ENCODE peak calls at places on chromosome 19, in four cellular contexts. One of them, this sample, is unnamed.

GRCh38 chr19:52142001-52142595 is 2.4 kb upstream of the ZNF616 start:
- DNase-seq in GM12878: no peak
- DNase-seq in K562: no peak
- DNase-seq in SK-N-SH: no peak
- DNase-seq in this sample: no peak

GRCh38 chr19:28155265-28155664 is 1057.7 kb downstream of the UQCRFS1 start:
- DNase-seq in GM12878: no peak
- DNase-seq in SK-N-SH: no peak
- DNase-seq in K562: no peak
- DNase-seq in this sample: no peak

GRCh38 chr19:2426661-2427322 is 594 bp downstream of the TIMM13 start:
- DNase-seq in SK-N-SH: peak; percentile 94
- DNase-seq in GM12878: no peak
- DNase-seq in K562: peak; percentile 88
- DNase-seq in this sample: peak; percentile 64

GRCh38 chr19:35509018-35509652 is 4.3 kb downstream of the DMKN start:
- DNase-seq in K562: no peak
- DNase-seq in SK-N-SH: no peak
- DNase-seq in GM12878: peak; percentile 40
- DNase-seq in this sample: peak; percentile 42

GRCh38 chr19:36081894-36082293 is 27.2 kb downstream of the WDR62 start:
- DNase-seq in GM12878: no peak
- DNase-seq in K562: no peak
- DNase-seq in SK-N-SH: no peak
- DNase-seq in this sample: no peak

GRCh38 chr19:4580961-4581380 is 21.5 kb upstream of the SEMA6B start:
- DNase-seq in SK-N-SH: no peak
- DNase-seq in GM12878: no peak
- DNase-seq in K562: no peak
- DNase-seq in this sample: no peak

GRCh38 chr19:42023121-42023942 is 29.3 kb upstream of the ATP1A3 start:
- DNase-seq in SK-N-SH: peak; percentile 63
- DNase-seq in GM12878: no peak
- DNase-seq in K562: peak; percentile 60
- DNase-seq in this sample: peak; percentile 15

GRCh38 chr19:3365447-3366103 is 808 bp upstream of the NFIC start:
- DNase-seq in GM12878: no peak
- DNase-seq in K562: no peak
- DNase-seq in SK-N-SH: peak; percentile 82
- DNase-seq in this sample: no peak

GRCh38 chr19:10604460-10604980 is 17.4 kb upstream of the AP1M2 start:
- DNase-seq in GM12878: peak; percentile 52
- DNase-seq in K562: no peak
- DNase-seq in SK-N-SH: peak; percentile 20
- DNase-seq in this sample: no peak

GRCh38 chr19:2047449-2048103 is 3.5 kb downstream of the MKNK2 start:
- DNase-seq in GM12878: no peak
- DNase-seq in K562: peak; percentile 12
- DNase-seq in SK-N-SH: no peak
- DNase-seq in this sample: no peak

GRCh38 chr19:41848666-41849065 is 3.8 kb downstream of the DMRTC2 start:
- DNase-seq in GM12878: no peak
- DNase-seq in SK-N-SH: no peak
- DNase-seq in K562: peak; percentile 3
- DNase-seq in this sample: no peak

GRCh38 chr19:55369651-55370304 is 485 bp downstream of the IL11 start:
- DNase-seq in SK-N-SH: peak; percentile 96
- DNase-seq in GM12878: no peak
- DNase-seq in K562: peak; percentile 93
- DNase-seq in this sample: no peak

GRCh38 chr19:29263305-29264080 is 50.5 kb upstream of the UQCRFS1 start:
- DNase-seq in SK-N-SH: peak; percentile 65
- DNase-seq in GM12878: no peak
- DNase-seq in K562: peak; percentile 58
- DNase-seq in this sample: peak; percentile 11

GRCh38 chr19:42386974-42387707 is 3.0 kb downstream of the CNFN start:
- DNase-seq in GM12878: no peak
- DNase-seq in SK-N-SH: peak; percentile 91
- DNase-seq in K562: peak; percentile 88
- DNase-seq in this sample: peak; percentile 63

GRCh38 chr19:38290631-38291147 is 13.4 kb upstream of the C19orf33 start:
- DNase-seq in GM12878: no peak
- DNase-seq in SK-N-SH: no peak
- DNase-seq in K562: no peak
- DNase-seq in this sample: no peak

GRCh38 chr19:43798546-43799409 is 3.5 kb downstream of the LYPD5 start:
- DNase-seq in GM12878: no peak
- DNase-seq in K562: peak; percentile 70
- DNase-seq in SK-N-SH: peak; percentile 65
- DNase-seq in this sample: no peak
- TF ChIP-seq NFIC in GM12878: no peak
- TF ChIP-seq NFIC in K562: no peak
- TF ChIP-seq NFIC in SK-N-SH: no peak
- TF ChIP-seq NFIC in this sample: no peak

DNA sequence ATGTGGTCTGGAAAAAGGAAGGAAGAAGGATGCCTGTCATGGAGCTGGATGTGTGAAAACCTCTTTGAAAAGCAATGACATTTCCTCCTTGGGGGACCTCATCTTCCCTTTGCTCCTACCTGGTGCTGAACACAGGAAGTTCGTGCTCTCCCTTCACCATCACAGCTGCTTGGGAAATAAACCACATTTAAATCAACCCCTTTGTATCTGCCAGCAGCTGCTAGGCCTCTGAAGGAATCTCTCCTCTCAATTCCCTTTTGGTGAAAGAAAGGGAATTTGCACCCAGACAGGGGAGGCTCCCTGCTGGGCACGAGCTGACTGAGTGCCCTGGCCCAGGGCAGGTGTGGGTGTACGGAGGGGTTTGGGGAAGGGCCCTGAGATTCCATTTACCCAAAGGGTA is 437.7 kb downstream of the TSHZ3 start:
- DNase-seq in SK-N-SH: no peak
- DNase-seq in K562: no peak
- DNase-seq in GM12878: no peak
- DNase-seq in this sample: no peak
- TF ChIP-seq NFIC in SK-N-SH: no peak
- TF ChIP-seq NFIC in K562: no peak
- TF ChIP-seq NFIC in GM12878: no peak
- TF ChIP-seq NFIC in this sample: no peak

DNA sequence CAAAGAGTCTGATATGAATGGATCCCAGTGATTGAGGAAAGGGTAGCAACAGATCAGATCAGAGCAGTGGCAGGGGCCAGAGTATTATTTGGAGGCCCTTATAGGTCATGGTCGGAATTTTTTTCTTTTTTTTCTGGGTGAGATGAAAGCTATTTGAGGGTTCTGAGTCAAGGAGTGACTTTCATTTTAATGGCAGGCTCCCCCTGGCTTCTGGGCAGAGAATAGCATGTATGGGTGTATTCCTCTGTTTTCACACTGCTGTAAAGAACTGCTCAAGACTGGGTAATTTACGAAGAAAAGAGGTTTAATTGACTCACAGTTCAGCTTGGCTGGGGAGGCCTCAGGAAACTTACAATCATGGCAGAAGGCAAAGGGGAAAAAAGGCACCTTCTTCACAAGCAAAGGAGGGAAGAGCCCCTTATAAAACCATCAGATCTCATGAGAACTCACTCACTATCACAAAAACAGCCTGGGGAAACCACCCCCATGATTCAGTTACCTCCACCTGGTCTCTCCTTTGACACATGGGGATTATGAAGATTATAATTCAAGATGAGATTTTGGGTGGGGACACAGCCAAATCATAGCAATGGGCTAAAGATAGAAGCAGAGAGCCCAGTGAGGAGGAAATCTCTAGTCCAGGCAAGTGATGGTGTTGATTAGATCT is 3.0 kb upstream of the SLC6A16 start:
- DNase-seq in GM12878: no peak
- DNase-seq in K562: peak; percentile 54
- DNase-seq in SK-N-SH: no peak
- DNase-seq in this sample: peak; percentile 21
- TF ChIP-seq NFIC in GM12878: no peak
- TF ChIP-seq NFIC in K562: no peak
- TF ChIP-seq NFIC in SK-N-SH: no peak
- TF ChIP-seq NFIC in this sample: no peak

GRCh38 chr19:11694533-11695439 is 44.0 kb downstream of the ZNF823 start:
- DNase-seq in GM12878: peak; percentile 72
- DNase-seq in SK-N-SH: peak; percentile 95
- DNase-seq in K562: peak; percentile 97
- DNase-seq in this sample: peak; percentile 90

GRCh38 chr19:11698231-11698630 is 40.5 kb downstream of the ZNF823 start:
- DNase-seq in SK-N-SH: no peak
- DNase-seq in GM12878: no peak
- DNase-seq in K562: no peak
- DNase-seq in this sample: no peak

GRCh38 chr19:11697284-11697855 is 41.4 kb downstream of the ZNF823 start:
- DNase-seq in K562: no peak
- DNase-seq in GM12878: no peak
- DNase-seq in SK-N-SH: no peak
- DNase-seq in this sample: no peak

GRCh38 chr19:11692127-11692790 is 46.5 kb downstream of the ZNF823 start:
- DNase-seq in GM12878: no peak
- DNase-seq in K562: no peak
- DNase-seq in SK-N-SH: no peak
- DNase-seq in this sample: peak; percentile 75

GRCh38 chr19:11693505-11694499 is 44.9 kb downstream of the ZNF823 start:
- DNase-seq in GM12878: no peak
- DNase-seq in SK-N-SH: peak; percentile 64
- DNase-seq in K562: no peak
- DNase-seq in this sample: peak; percentile 85
- TF ChIP-seq NFIC in GM12878: no peak
- TF ChIP-seq NFIC in SK-N-SH: no peak
- TF ChIP-seq NFIC in K562: no peak
- TF ChIP-seq NFIC in this sample: no peak

GRCh38 chr19:58001895-58002369 is 688 bp downstream of the ZNF606 start:
- DNase-seq in K562: no peak
- DNase-seq in SK-N-SH: peak; percentile 33
- DNase-seq in GM12878: no peak
- DNase-seq in this sample: peak; percentile 71
- TF ChIP-seq NFIC in K562: no peak
- TF ChIP-seq NFIC in SK-N-SH: no peak
- TF ChIP-seq NFIC in GM12878: no peak
- TF ChIP-seq NFIC in this sample: no peak

GRCh38 chr19:15282311-15282705 is 50.0 kb downstream of the BRD4 start:
- DNase-seq in K562: no peak
- DNase-seq in SK-N-SH: no peak
- DNase-seq in GM12878: no peak
- DNase-seq in this sample: no peak

GRCh38 chr19:15280915-15281683 is 48.9 kb upstream of the EPHX3 start:
- DNase-seq in GM12878: no peak
- DNase-seq in K562: no peak
- DNase-seq in SK-N-SH: peak; percentile 70
- DNase-seq in this sample: peak; percentile 55

GRCh38 chr19:15284091-15284490 is 48.2 kb downstream of the BRD4 start:
- DNase-seq in GM12878: no peak
- DNase-seq in SK-N-SH: no peak
- DNase-seq in K562: no peak
- DNase-seq in this sample: no peak

GRCh38 chr19:15284896-15285295 is 47.4 kb downstream of the BRD4 start:
- DNase-seq in SK-N-SH: no peak
- DNase-seq in GM12878: no peak
- DNase-seq in K562: no peak
- DNase-seq in this sample: no peak

DNA sequence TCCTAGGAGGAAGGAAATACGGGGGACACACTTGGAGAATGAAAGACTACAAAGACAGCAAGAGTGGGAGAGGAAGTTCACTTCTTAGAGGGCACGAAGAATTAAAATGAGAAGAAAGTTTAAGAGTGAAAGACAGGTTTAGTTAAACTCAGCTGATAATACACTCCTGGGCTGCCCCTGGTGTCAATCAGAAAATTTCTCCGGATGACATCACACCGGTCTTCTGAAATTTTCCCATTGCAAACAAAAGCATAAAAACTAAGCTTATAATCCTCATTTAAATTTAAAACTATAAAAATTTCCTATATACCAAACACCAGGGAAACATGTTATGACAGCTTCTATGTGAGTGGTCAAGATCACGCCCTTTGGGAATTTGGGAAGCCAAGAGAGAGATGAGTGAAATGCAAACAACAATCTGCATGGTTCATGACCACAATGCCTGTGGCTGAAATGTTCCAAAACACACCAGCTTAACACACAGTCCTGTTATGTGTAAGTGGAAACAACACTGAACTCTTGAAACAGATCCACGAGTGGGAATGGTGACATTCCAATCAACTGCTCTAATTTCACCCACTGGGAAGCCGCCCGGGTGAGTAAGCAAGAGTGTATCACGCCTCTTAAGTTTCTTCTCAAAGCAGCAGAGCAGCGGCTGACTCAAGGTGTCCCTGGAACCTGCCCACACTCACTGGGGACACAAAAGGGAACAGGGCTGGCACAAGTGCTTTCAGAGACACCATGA is 49.0 kb downstream of the BRD4 start:
- DNase-seq in K562: no peak
- DNase-seq in SK-N-SH: no peak
- DNase-seq in GM12878: no peak
- DNase-seq in this sample: no peak
- TF ChIP-seq NFIC in K562: no peak
- TF ChIP-seq NFIC in SK-N-SH: no peak
- TF ChIP-seq NFIC in GM12878: no peak
- TF ChIP-seq NFIC in this sample: no peak

GRCh38 chr19:34228347-34228746 is 26.0 kb upstream of the GARRE1 start:
- DNase-seq in SK-N-SH: no peak
- DNase-seq in K562: no peak
- DNase-seq in GM12878: no peak
- DNase-seq in this sample: no peak
- TF ChIP-seq NFIC in SK-N-SH: no peak
- TF ChIP-seq NFIC in K562: no peak
- TF ChIP-seq NFIC in GM12878: no peak
- TF ChIP-seq NFIC in this sample: no peak

This sample was measured in HepG2.